ENCODE peak calls at places on chromosome 21, in four cellular contexts. E, V, F and L are unnamed samples.

GRCh38 chr21:29256125-29256895 is 42.4 kb upstream of the BACH1 start:
- DNase-seq in E (no peak), V (no peak), F (no peak), L (no peak)

GRCh38 chr21:24375201-24375600 is 1232.1 kb downstream of the MRPL39 start:
- DNase-seq in E (no peak), V (no peak), F (no peak), L (no peak)

GRCh38 chr21:29299046-29299905 is 554 bp downstream of the BACH1 start:
- DNase-seq in E (peak), F (peak), V (no peak), L (peak)

GRCh38 chr21:45142469-45142868 is 68.1 kb downstream of the ADARB1 start:
- DNase-seq in E (no peak), V (no peak), F (peak), L (peak)

GRCh38 chr21:31305888-31306287 is 38.2 kb downstream of the TIAM1 start:
- DNase-seq in F (no peak), E (no peak), V (no peak), L (no peak)

GRCh38 chr21:15010645-15011044 is 54.2 kb downstream of the NRIP1 start:
- DNase-seq in F (no peak), V (no peak), E (no peak), L (no peak)

GRCh38 chr21:38824124-38824822 is 18.5 kb downstream of the ETS2 start:
- DNase-seq in E (no peak), V (no peak), F (no peak), L (no peak)

GRCh38 chr21:45590726-45591618 is 48.7 kb upstream of the SLC19A1 start:
- DNase-seq in E (peak), V (no peak), F (peak), L (no peak)

GRCh38 chr21:38806153-38806941 is 618 bp downstream of the ETS2 start:
- DNase-seq in V (no peak), F (peak), E (no peak), L (no peak)

GRCh38 chr21:35824136-35824535 is 236.2 kb downstream of the SETD4 start:
- DNase-seq in V (no peak), E (no peak), F (no peak), L (no peak)

GRCh38 chr21:46205121-46205520 is 20.9 kb upstream of the SPATC1L start:
- DNase-seq in V (no peak), E (no peak), F (no peak), L (no peak)

GRCh38 chr21:35438643-35439404 is 389.7 kb upstream of the RUNX1 start:
- DNase-seq in V (no peak), E (no peak), F (no peak), L (no peak)

GRCh38 chr21:37974081-37974480 is 57.8 kb upstream of the KCNJ6 start:
- DNase-seq in F (no peak), E (no peak), V (no peak), L (no peak)

GRCh38 chr21:28252923-28253322 is 739.8 kb downstream of the LTN1 start:
- DNase-seq in E (no peak), V (no peak), F (no peak), L (no peak)

GRCh38 chr21:43864313-43864805 is 664 bp upstream of the AGPAT3 start:
- DNase-seq in F (peak), E (no peak), V (peak), L (peak)
- TF ChIP-seq POLR2A in F (no peak), E (no peak), V (peak), L (no peak)

GRCh38 chr21:21807598-21807903 is 809.3 kb downstream of the NCAM2 start:
- DNase-seq in E (no peak), F (no peak), V (no peak), L (no peak)

GRCh38 chr21:21806711-21807597 is 808.7 kb downstream of the NCAM2 start:
- DNase-seq in E (no peak), V (no peak), F (no peak), L (no peak)

DNA sequence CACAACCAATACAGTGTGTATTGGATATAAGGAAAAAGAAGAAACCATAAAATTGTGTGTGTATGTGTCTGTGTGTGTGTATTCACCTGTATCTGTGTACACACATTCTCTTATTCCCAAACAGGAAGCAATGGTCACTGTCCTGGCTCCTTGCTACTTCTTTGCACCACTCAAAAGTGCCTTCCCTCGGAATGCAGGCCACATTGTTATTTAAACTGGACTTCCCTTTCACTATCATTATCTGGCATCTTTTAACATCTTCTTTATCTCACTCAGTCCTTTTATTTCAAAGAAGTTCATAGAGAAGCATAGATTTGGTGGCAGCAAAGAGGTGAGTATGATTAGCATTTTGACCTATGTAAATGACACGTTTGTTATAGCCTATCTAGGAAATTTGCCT is 803.7 kb downstream of the NCAM2 start:
- DNase-seq in F (no peak), V (no peak), E (no peak), L (no peak)
- TF ChIP-seq POLR2A in F (no peak), V (no peak), E (no peak), L (no peak)

DNA sequence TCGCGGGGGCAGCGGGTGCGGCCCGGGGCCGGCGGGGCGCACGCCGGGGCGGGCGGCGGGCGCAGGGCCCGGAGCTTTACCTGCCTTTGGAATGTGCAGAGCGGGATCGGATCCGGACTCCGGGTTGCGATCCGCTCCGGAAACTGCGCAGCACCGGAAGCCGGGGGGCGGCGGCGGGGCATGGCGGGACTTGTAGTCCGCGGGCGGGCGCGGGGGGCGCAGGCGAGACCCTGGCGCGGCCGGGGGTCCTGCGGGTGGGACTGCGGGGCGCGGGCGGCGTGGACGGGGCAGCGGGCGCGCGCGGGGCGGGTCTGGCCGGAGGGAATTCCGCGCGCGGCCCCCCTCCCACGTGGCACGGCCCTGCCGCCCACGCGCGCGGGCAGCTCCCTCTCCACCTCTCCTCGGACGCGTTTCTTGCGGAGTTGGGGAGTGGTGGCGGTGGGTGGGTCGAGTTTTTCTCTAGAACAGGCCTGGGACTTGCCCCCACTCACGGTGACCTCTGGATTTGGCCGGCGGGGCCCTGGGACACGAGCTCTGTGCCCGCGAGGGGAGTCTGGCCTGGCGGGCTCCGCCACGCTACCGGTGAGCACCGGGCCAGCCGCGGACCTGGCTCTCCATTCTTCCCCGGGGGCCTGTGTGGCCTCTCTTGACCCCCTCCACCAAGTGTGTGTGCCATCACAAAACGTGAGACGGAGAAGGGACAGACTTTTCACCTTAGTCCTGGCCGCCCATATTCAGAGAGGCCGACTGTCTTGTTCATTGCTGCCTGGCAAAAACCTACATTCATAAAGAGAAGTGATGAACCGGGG is at the start of gene PRDM15:
- DNase-seq in E (peak), V (peak), F (peak), L (peak)
- TF ChIP-seq POLR2A in E (no peak), V (no peak), F (peak), L (peak)

GRCh38 chr21:34154878-34155277 is 81.5 kb downstream of the MRPS6 start:
- DNase-seq in F (no peak), E (no peak), V (no peak), L (no peak)

GRCh38 chr21:34157456-34158025 is 84.2 kb downstream of the MRPS6 start:
- DNase-seq in V (no peak), E (no peak), F (no peak), L (no peak)

GRCh38 chr21:34158866-34159616 is 85.7 kb downstream of the MRPS6 start:
- DNase-seq in E (no peak), V (no peak), F (peak), L (no peak)

GRCh38 chr21:34159617-34159883 is 86.2 kb downstream of the MRPS6 start:
- DNase-seq in F (no peak), V (no peak), E (no peak), L (no peak)

DNA sequence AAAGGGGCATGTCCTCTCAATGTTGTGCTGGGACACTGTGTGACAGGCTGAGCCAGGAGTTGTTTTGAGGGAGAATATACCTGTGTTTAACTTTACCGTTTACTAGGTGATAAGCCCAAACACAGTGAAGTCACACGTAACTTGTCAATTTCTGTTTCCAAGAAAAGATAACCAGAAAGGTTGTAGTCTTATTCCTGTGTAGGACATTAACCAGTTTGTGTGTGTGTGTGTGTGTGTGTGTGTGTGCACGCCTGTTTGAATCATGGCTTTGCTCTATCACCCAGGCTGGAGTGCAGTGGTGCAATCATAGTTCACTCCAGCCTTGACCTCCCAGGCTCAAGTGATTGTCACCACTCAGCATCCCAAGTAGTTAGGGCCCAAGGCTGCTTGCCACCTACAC is 83.6 kb downstream of the MRPS6 start:
- DNase-seq in E (no peak), V (no peak), F (peak), L (no peak)
- TF ChIP-seq POLR2A in E (no peak), V (no peak), F (no peak), L (no peak)

GRCh38 chr21:32383812-32384211 is 9.0 kb downstream of the URB1 start:
- DNase-seq in E (no peak), F (no peak), V (no peak), L (no peak)

GRCh38 chr21:32381571-32381970 is 11.2 kb downstream of the URB1 start:
- DNase-seq in F (no peak), V (no peak), E (no peak), L (no peak)

GRCh38 chr21:32378956-32379355 is 13.9 kb downstream of the URB1 start:
- DNase-seq in E (no peak), F (no peak), V (no peak), L (no peak)

GRCh38 chr21:32382108-32382601 is 10.7 kb downstream of the URB1 start:
- DNase-seq in E (no peak), F (no peak), V (no peak), L (no peak)

DNA sequence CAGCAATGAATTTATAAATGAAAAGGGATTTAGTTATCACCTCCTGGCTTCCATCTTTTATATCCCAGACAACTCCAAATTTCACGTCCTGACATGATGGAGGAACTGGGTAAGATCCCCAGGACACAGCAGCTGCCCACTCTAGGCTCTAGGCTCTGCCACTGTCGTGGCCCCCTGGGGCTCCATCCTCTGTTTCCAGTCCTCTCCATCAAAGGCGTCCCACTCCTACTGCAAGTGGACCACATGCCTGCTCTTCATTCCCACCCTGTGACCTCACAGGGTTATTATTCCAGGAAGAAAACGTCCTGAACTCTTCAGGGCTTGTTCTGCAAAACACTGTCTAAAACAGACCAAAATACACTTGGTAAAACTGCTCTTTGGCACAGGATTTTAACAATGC is 11.9 kb downstream of the URB1 start:
- DNase-seq in V (no peak), F (no peak), E (no peak), L (no peak)
- TF ChIP-seq POLR2A in V (no peak), F (no peak), E (no peak), L (no peak)

GRCh38 chr21:25385912-25386474 is 221.3 kb downstream of the MRPL39 start:
- DNase-seq in V (peak), F (no peak), E (no peak), L (peak)

GRCh38 chr21:25384782-25385181 is 222.5 kb downstream of the MRPL39 start:
- DNase-seq in F (no peak), V (no peak), E (no peak), L (no peak)

GRCh38 chr21:25383545-25383944 is 223.7 kb downstream of the MRPL39 start:
- DNase-seq in E (no peak), V (no peak), F (no peak), L (no peak)

GRCh38 chr21:25387665-25388064 is 219.6 kb downstream of the MRPL39 start:
- DNase-seq in V (no peak), F (no peak), E (no peak), L (no peak)
- TF ChIP-seq POLR2A in V (no peak), F (no peak), E (no peak), L (no peak)